ENCODE peak calls at places on chromosomes 6 and 20, in nine cellular contexts. A, P, U, Z, O, Q, E, R and T are unnamed samples.

GRCh38 chr6:33577106-33577535 is 3.0 kb downstream of the BAK1 start:
- DNase-seq in Q (no peak), P (peak; percentile 90), A (peak; percentile 72), E (no peak), O (peak; percentile 33), U (peak; percentile 73), Z (peak; percentile 97), R (no peak), T (no peak)

GRCh38 chr6:130033999-130034814 is 15.8 kb downstream of the L3MBTL3 start:
- DNase-seq in U (peak; percentile 22), P (no peak), R (no peak), Z (no peak), O (peak; percentile 86), E (peak; percentile 79), A (no peak), Q (peak; percentile 76), T (no peak)

GRCh38 chr6:4969609-4970285 is 34.1 kb downstream of the RPP40 start:
- DNase-seq in U (no peak), R (no peak), E (no peak), O (no peak), Q (no peak), Z (no peak), A (no peak), P (no peak), T (no peak)

GRCh38 chr6:167849846-167850459 is 23.2 kb downstream of the AFDN start:
- DNase-seq in Z (no peak), A (no peak), O (peak; percentile 40), E (peak; percentile 66), Q (peak; percentile 56), R (no peak), P (no peak), U (no peak), T (no peak)

GRCh38 chr6:120378582-120379220 is 955.6 kb downstream of the TBC1D32 start:
- DNase-seq in R (peak; percentile 28), O (peak; percentile 48), U (no peak), Q (peak; percentile 10), A (no peak), Z (peak; percentile 45), E (peak; percentile 70), P (peak; percentile 65), T (no peak)

GRCh38 chr6:85464722-85465150 is 14.9 kb downstream of the NT5E start:
- DNase-seq in P (peak; percentile 34), O (peak; percentile 98), Z (no peak), U (peak; percentile 55), Q (peak; percentile 97), E (peak; percentile 97), R (peak; percentile 88), A (no peak), T (no peak)

GRCh38 chr6:78850621-78851020 is 16.7 kb upstream of the IRAK1BP1 start:
- DNase-seq in R (no peak), Z (no peak), O (no peak), E (no peak), Q (peak; percentile 19), P (no peak), A (no peak), U (no peak), T (no peak)

GRCh38 chr6:26475823-26476729 is 18.3 kb downstream of the BTN2A1 start:
- DNase-seq in O (peak; percentile 33), A (no peak), R (no peak), Z (no peak), E (no peak), P (no peak), U (no peak), Q (peak; percentile 24), T (no peak)

GRCh38 chr20:38473353-38473795 is 731 bp downstream of the RALGAPB start:
- DNase-seq in O (peak; percentile 17), A (no peak), E (no peak), P (no peak), U (no peak), Q (peak; percentile 41), R (no peak), Z (peak; percentile 29), T (no peak)

GRCh38 chr20:7841291-7841966 is 98.8 kb downstream of the HAO1 start:
- DNase-seq in A (peak; percentile 52), E (no peak), P (no peak), O (peak; percentile 4), U (no peak), Q (peak; percentile 57), Z (no peak), R (no peak), T (no peak)

GRCh38 chr6:105019285-105019684 is 62.4 kb downstream of the LIN28B start:
- DNase-seq in O (no peak), P (no peak), R (no peak), E (no peak), Z (no peak), U (no peak), Q (no peak), A (no peak), T (no peak)

GRCh38 chr20:56422824-56423189 is 10.7 kb downstream of the CASS4 start:
- DNase-seq in Z (no peak), P (no peak), E (no peak), R (no peak), A (no peak), O (peak; percentile 10), U (no peak), Q (no peak), T (no peak)

GRCh38 chr6:87944541-87944954 is 103.1 kb upstream of the SPACA1 start:
- DNase-seq in P (no peak), A (peak; percentile 89), U (no peak), E (no peak), Z (no peak), O (peak; percentile 30), R (peak; percentile 3), Q (peak; percentile 60), T (peak; percentile 26)

GRCh38 chr6:26187292-26187691 is 100.1 kb downstream of the HFE start:
- DNase-seq in O (no peak), R (no peak), U (no peak), Q (no peak), A (no peak), E (no peak), Z (no peak), P (no peak), T (no peak)

GRCh38 chr6:132663661-132664060 is 4.7 kb upstream of the TAAR1 start:
- DNase-seq in Q (no peak), Z (no peak), E (no peak), U (no peak), O (no peak), A (no peak), R (no peak), P (no peak), T (no peak)